ENCODE peak calls at places on chromosomes 16 and 17, in nine cellular contexts. D is astrocyte of the spinal cord, M is PC-9, A is right lobe of liver, I is ascending aorta, Q is AG10803, Z is fibroblast of mammary gland, E is AG09309, B is HFFc6. O is an unnamed sample.

GRCh38 chr17:12318614-12319266 is 298.1 kb downstream of the MAP2K4 start:
- DNase-seq in B (peak; percentile 9), D (no peak), A (no peak), Q (no peak), M (no peak), E (no peak), I (peak; percentile 86), Z (no peak), O (no peak)

GRCh38 chr16:88317619-88317977 is 65.2 kb upstream of the ZNF469 start:
- DNase-seq in I (no peak), Z (peak; percentile 87), Q (peak; percentile 94), M (no peak), A (peak; percentile 35), D (no peak), B (peak; percentile 62), E (no peak), O (no peak)

GRCh38 chr16:29663020-29663828 is at the start of gene SPN:
- DNase-seq in Z (no peak), A (no peak), M (no peak), B (no peak), D (no peak), Q (no peak), I (no peak), E (no peak), O (no peak)

GRCh38 chr17:65163990-65164495 is 26.9 kb downstream of the RGS9 start:
- DNase-seq in B (peak; percentile 70), Q (peak; percentile 66), E (no peak), I (no peak), D (peak; percentile 7), A (no peak), Z (peak; percentile 67), M (no peak), O (peak; percentile 8)

GRCh38 chr17:16872836-16873653 is 98.9 kb downstream of the TNFRSF13B start:
- DNase-seq in Q (no peak), M (no peak), A (peak; percentile 81), I (peak; percentile 60), E (no peak), Z (peak; percentile 13), D (no peak), B (no peak), O (peak; percentile 50)

GRCh38 chr17:79331492-79331891 is 256.9 kb downstream of the ENGASE start:
- DNase-seq in I (no peak), Q (no peak), Z (no peak), E (no peak), B (no peak), A (no peak), M (no peak), D (no peak), O (no peak)

GRCh38 chr17:44308865-44309264 is 464 bp downstream of the RUNDC3A start:
- DNase-seq in B (no peak), I (no peak), Q (no peak), M (no peak), Z (no peak), D (no peak), E (no peak), A (no peak), O (no peak)

GRCh38 chr17:12118617-12119016 is 97.9 kb downstream of the MAP2K4 start:
- DNase-seq in Z (peak; percentile 67), E (no peak), I (no peak), B (no peak), Q (no peak), D (no peak), A (no peak), M (no peak), O (no peak)

GRCh38 chr17:6420173-6420641 is 14.7 kb downstream of the AIPL1 start:
- DNase-seq in B (no peak), I (no peak), Z (peak; percentile 12), Q (no peak), D (peak; percentile 6), E (no peak), M (no peak), A (no peak), O (peak; percentile 51)

GRCh38 chr17:78040561-78041400 is 82.3 kb downstream of the TNRC6C start:
- DNase-seq in M (no peak), E (no peak), B (peak; percentile 52), Z (peak; percentile 37), D (peak; percentile 59), A (peak; percentile 72), I (peak; percentile 81), Q (peak; percentile 61), O (peak; percentile 66)

GRCh38 chr16:50316102-50316847 is 49.9 kb downstream of the ADCY7 start:
- DNase-seq in A (no peak), I (no peak), Q (no peak), E (no peak), Z (no peak), B (no peak), D (no peak), M (no peak), O (no peak)

GRCh38 chr17:31318298-31319190 is 2.9 kb downstream of the EVI2A start:
- DNase-seq in M (no peak), B (peak; percentile 7), I (peak; percentile 76), Z (peak; percentile 96), Q (peak; percentile 63), E (peak; percentile 66), D (peak; percentile 92), A (no peak), O (no peak)

GRCh38 chr17:57601328-57601727 is 143.8 kb downstream of the CCDC182 start:
- DNase-seq in A (no peak), I (no peak), E (no peak), D (no peak), B (no peak), Z (no peak), Q (no peak), M (no peak), O (no peak)

GRCh38 chr17:57062865-57063264 is 22.2 kb upstream of the AKAP1 start:
- DNase-seq in Z (no peak), I (no peak), Q (no peak), M (peak; percentile 55), B (no peak), E (no peak), A (no peak), D (no peak), O (no peak)

GRCh38 chr17:65670667-65671371 is 109.4 kb upstream of the AXIN2 start:
- DNase-seq in A (no peak), D (peak; percentile 7), B (no peak), Z (no peak), M (no peak), I (no peak), E (no peak), Q (no peak), O (no peak)

GRCh38 chr17:8117367-8117979 is 841 bp downstream of the ALOXE3 start:
- DNase-seq in A (no peak), D (no peak), I (no peak), Z (no peak), B (no peak), E (no peak), Q (no peak), M (no peak), O (no peak)

GRCh38 chr17:53353919-53354351 is 468.8 kb upstream of the KIF2B start:
- DNase-seq in D (peak; percentile 33), Z (no peak), Q (no peak), A (no peak), E (no peak), I (no peak), B (no peak), M (no peak), O (no peak)

GRCh38 chr16:67278773-67279295 is 498 bp upstream of the PLEKHG4 start:
- DNase-seq in D (no peak), E (no peak), I (no peak), M (no peak), Z (peak; percentile 25), B (no peak), Q (no peak), A (no peak), O (peak; percentile 34)

GRCh38 chr16:53773150-53773846 is 69.3 kb downstream of the FTO start:
- DNase-seq in D (peak; percentile 84), E (no peak), A (no peak), I (no peak), M (peak; percentile 69), Q (peak; percentile 83), Z (peak; percentile 79), B (peak; percentile 74), O (peak; percentile 59)
- TF ChIP-seq CTCF in D (peak; percentile 71), E (peak; percentile 78), A (peak; percentile 66), I (peak; percentile 64), M (peak; percentile 78), Q (peak; percentile 85), Z (peak; percentile 74), B (peak; percentile 80), O (peak; percentile 68)

GRCh38 chr17:51435171-51435552 is 174.8 kb downstream of the UTP18 start:
- DNase-seq in Q (no peak), I (no peak), B (no peak), E (no peak), A (peak; percentile 64), M (no peak), Z (no peak), D (no peak), O (no peak)

GRCh38 chr17:51430581-51430980 is 170.2 kb downstream of the UTP18 start:
- DNase-seq in I (no peak), M (no peak), A (no peak), D (no peak), Z (no peak), Q (no peak), E (no peak), B (no peak), O (no peak)

GRCh38 chr17:51439395-51440229 is 179.3 kb downstream of the UTP18 start:
- DNase-seq in M (no peak), Z (no peak), A (peak; percentile 83), E (no peak), I (no peak), Q (no peak), D (no peak), B (no peak), O (no peak)

GRCh38 chr17:51434434-51435170 is 174.3 kb downstream of the UTP18 start:
- DNase-seq in I (no peak), M (peak; percentile 52), D (no peak), A (no peak), E (no peak), B (no peak), Z (no peak), Q (no peak), O (peak; percentile 56)

GRCh38 chr17:51435641-51436091 is 175.3 kb downstream of the UTP18 start:
- DNase-seq in E (no peak), I (no peak), D (no peak), A (peak; percentile 91), Q (peak; percentile 3), Z (peak; percentile 8), B (no peak), M (peak; percentile 46), O (peak; percentile 87)
- TF ChIP-seq CTCF in E (peak; percentile 15), I (no peak), D (peak; percentile 22), A (peak; percentile 65), Q (peak; percentile 17), Z (no peak), B (peak; percentile 36), M (peak; percentile 55), O (peak; percentile 58)

GRCh38 chr16:72467157-72467759 is 295.3 kb upstream of the PMFBP1 start:
- DNase-seq in M (no peak), B (peak; percentile 46), Q (peak; percentile 61), A (no peak), D (peak; percentile 66), I (no peak), Z (peak; percentile 72), E (peak; percentile 18), O (peak; percentile 26)
- TF ChIP-seq CTCF in M (peak; percentile 66), B (peak; percentile 86), Q (peak; percentile 89), A (peak; percentile 57), D (peak; percentile 73), I (peak; percentile 43), Z (peak; percentile 88), E (peak; percentile 72), O (peak; percentile 39)

GRCh38 chr16:12082207-12082606 is 105.7 kb downstream of the SNX29 start:
- DNase-seq in Q (no peak), E (no peak), B (no peak), D (no peak), I (peak; percentile 56), A (no peak), M (no peak), Z (no peak), O (no peak)
- TF ChIP-seq CTCF in Q (no peak), E (no peak), B (no peak), D (no peak), I (no peak), A (no peak), M (no peak), Z (no peak), O (no peak)